ENCODE peak calls at places on chromosome 6, in six cellular contexts. One of them, this sample, is unnamed.

GRCh38 chr6:97440590-97441176 is 157.7 kb upstream of the MMS22L start:
- DNase-seq in AG10803: peak
- DNase-seq in OCI-LY7: peak
- DNase-seq in right cardiac atrium: no peak
- DNase-seq in lower lobe of right lung: no peak
- DNase-seq in H1: no peak
- DNase-seq in this sample: no peak

GRCh38 chr6:24931752-24932691 is 3.7 kb downstream of the RIPOR2 start:
- DNase-seq in AG10803: no peak
- DNase-seq in OCI-LY7: peak
- DNase-seq in right cardiac atrium: no peak
- DNase-seq in lower lobe of right lung: no peak
- DNase-seq in H1: no peak
- DNase-seq in this sample: no peak

GRCh38 chr6:119541132-119541905 is 191.8 kb upstream of the MAN1A1 start:
- DNase-seq in AG10803: peak
- DNase-seq in OCI-LY7: no peak
- DNase-seq in right cardiac atrium: no peak
- DNase-seq in lower lobe of right lung: no peak
- DNase-seq in H1: no peak
- DNase-seq in this sample: no peak

GRCh38 chr6:41071501-41071922 is 644 bp downstream of the OARD1 start:
- DNase-seq in AG10803: no peak
- DNase-seq in OCI-LY7: peak
- DNase-seq in right cardiac atrium: no peak
- DNase-seq in lower lobe of right lung: peak
- DNase-seq in H1: no peak
- DNase-seq in this sample: no peak

GRCh38 chr6:44851176-44851575 is 463.7 kb downstream of the CDC5L start:
- DNase-seq in AG10803: peak
- DNase-seq in OCI-LY7: no peak
- DNase-seq in right cardiac atrium: no peak
- DNase-seq in lower lobe of right lung: no peak
- DNase-seq in H1: no peak
- DNase-seq in this sample: no peak

GRCh38 chr6:67544851-67545452 is 1090.1 kb upstream of the ADGRB3 start:
- DNase-seq in AG10803: no peak
- DNase-seq in OCI-LY7: peak
- DNase-seq in right cardiac atrium: no peak
- DNase-seq in lower lobe of right lung: no peak
- DNase-seq in H1: no peak
- DNase-seq in this sample: no peak

GRCh38 chr6:13147396-13148181 is 180.7 kb downstream of the TBC1D7 start:
- DNase-seq in AG10803: peak
- DNase-seq in OCI-LY7: peak
- DNase-seq in right cardiac atrium: no peak
- DNase-seq in lower lobe of right lung: no peak
- DNase-seq in H1: no peak
- DNase-seq in this sample: no peak

GRCh38 chr6:129749749-129750120 is 39.8 kb upstream of the ARHGAP18 start:
- DNase-seq in AG10803: peak
- DNase-seq in OCI-LY7: peak
- DNase-seq in right cardiac atrium: no peak
- DNase-seq in lower lobe of right lung: no peak
- DNase-seq in H1: no peak
- DNase-seq in this sample: no peak

GRCh38 chr6:154403803-154404202 is 47.2 kb upstream of the IPCEF1 start:
- DNase-seq in AG10803: peak
- DNase-seq in OCI-LY7: no peak
- DNase-seq in right cardiac atrium: no peak
- DNase-seq in lower lobe of right lung: no peak
- DNase-seq in H1: no peak
- DNase-seq in this sample: no peak

GRCh38 chr6:137968901-137969300 is 101.8 kb downstream of the TNFAIP3 start:
- DNase-seq in AG10803: no peak
- DNase-seq in OCI-LY7: no peak
- DNase-seq in right cardiac atrium: no peak
- DNase-seq in lower lobe of right lung: no peak
- DNase-seq in H1: no peak
- DNase-seq in this sample: no peak

GRCh38 chr6:169997930-169998218 is 246.5 kb downstream of the ERMARD start:
- DNase-seq in AG10803: no peak
- DNase-seq in OCI-LY7: no peak
- DNase-seq in right cardiac atrium: no peak
- DNase-seq in lower lobe of right lung: no peak
- DNase-seq in H1: no peak
- DNase-seq in this sample: peak

GRCh38 chr6:124978451-124979293 is 16.4 kb downstream of the RNF217 start:
- DNase-seq in AG10803: no peak
- DNase-seq in OCI-LY7: no peak
- DNase-seq in right cardiac atrium: no peak
- DNase-seq in lower lobe of right lung: no peak
- DNase-seq in H1: no peak
- DNase-seq in this sample: no peak

GRCh38 chr6:98828991-98829411 is 5.4 kb upstream of the POU3F2 start:
- DNase-seq in AG10803: no peak
- DNase-seq in OCI-LY7: no peak
- DNase-seq in right cardiac atrium: no peak
- DNase-seq in lower lobe of right lung: no peak
- DNase-seq in H1: no peak
- DNase-seq in this sample: no peak

GRCh38 chr6:104953410-104953953 is 3.4 kb upstream of the LIN28B start:
- DNase-seq in AG10803: no peak
- DNase-seq in OCI-LY7: no peak
- DNase-seq in right cardiac atrium: no peak
- DNase-seq in lower lobe of right lung: no peak
- DNase-seq in H1: peak
- DNase-seq in this sample: no peak
- H3K4me3 ChIP-seq in AG10803: no peak
- H3K4me3 ChIP-seq in OCI-LY7: no peak
- H3K4me3 ChIP-seq in right cardiac atrium: no peak
- H3K4me3 ChIP-seq in lower lobe of right lung: no peak
- H3K4me3 ChIP-seq in H1: peak
- H3K4me3 ChIP-seq in this sample: no peak

GRCh38 chr6:5846335-5846734 is 160.4 kb downstream of the NRN1 start:
- DNase-seq in AG10803: no peak
- DNase-seq in OCI-LY7: no peak
- DNase-seq in right cardiac atrium: no peak
- DNase-seq in lower lobe of right lung: no peak
- DNase-seq in H1: no peak
- DNase-seq in this sample: peak

GRCh38 chr6:5854900-5855299 is 151.8 kb downstream of the NRN1 start:
- DNase-seq in AG10803: no peak
- DNase-seq in OCI-LY7: no peak
- DNase-seq in right cardiac atrium: no peak
- DNase-seq in lower lobe of right lung: no peak
- DNase-seq in H1: no peak
- DNase-seq in this sample: no peak

GRCh38 chr6:5851261-5851757 is 155.4 kb downstream of the NRN1 start:
- DNase-seq in AG10803: peak
- DNase-seq in OCI-LY7: no peak
- DNase-seq in right cardiac atrium: peak
- DNase-seq in lower lobe of right lung: peak
- DNase-seq in H1: peak
- DNase-seq in this sample: no peak

GRCh38 chr6:5846889-5847288 is 159.8 kb downstream of the NRN1 start:
- DNase-seq in AG10803: no peak
- DNase-seq in OCI-LY7: no peak
- DNase-seq in right cardiac atrium: no peak
- DNase-seq in lower lobe of right lung: no peak
- DNase-seq in H1: no peak
- DNase-seq in this sample: no peak

DNA sequence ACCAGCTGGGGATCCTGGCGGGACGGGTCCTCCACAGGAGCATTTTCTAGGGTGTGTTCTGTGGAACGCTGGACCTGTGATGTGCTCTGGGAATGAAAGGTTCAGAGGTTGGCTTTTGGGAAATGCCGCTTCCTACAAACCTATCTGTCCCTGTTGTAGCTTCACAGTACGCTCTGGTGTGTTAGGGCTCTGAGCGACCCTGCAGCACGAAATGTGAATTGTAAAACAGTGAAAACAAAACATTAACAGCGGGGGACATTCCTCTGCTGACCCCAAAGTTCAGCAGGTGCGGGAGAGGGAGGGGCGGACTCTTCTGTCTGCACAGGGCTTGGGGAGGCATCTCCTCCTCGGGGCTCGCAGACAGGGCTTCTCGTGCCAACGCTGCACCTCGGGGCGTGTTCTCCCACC is 155.9 kb downstream of the NRN1 start:
- DNase-seq in AG10803: no peak
- DNase-seq in OCI-LY7: no peak
- DNase-seq in right cardiac atrium: no peak
- DNase-seq in lower lobe of right lung: no peak
- DNase-seq in H1: no peak
- DNase-seq in this sample: no peak
- H3K4me3 ChIP-seq in AG10803: no peak
- H3K4me3 ChIP-seq in OCI-LY7: no peak
- H3K4me3 ChIP-seq in right cardiac atrium: peak
- H3K4me3 ChIP-seq in lower lobe of right lung: peak
- H3K4me3 ChIP-seq in H1: peak
- H3K4me3 ChIP-seq in this sample: no peak

GRCh38 chr6:127513425-127513824 is 5.7 kb downstream of the MTCL3 start:
- DNase-seq in AG10803: no peak
- DNase-seq in OCI-LY7: no peak
- DNase-seq in right cardiac atrium: no peak
- DNase-seq in lower lobe of right lung: no peak
- DNase-seq in H1: no peak
- DNase-seq in this sample: no peak
- H3K4me3 ChIP-seq in AG10803: no peak
- H3K4me3 ChIP-seq in OCI-LY7: no peak
- H3K4me3 ChIP-seq in right cardiac atrium: no peak
- H3K4me3 ChIP-seq in lower lobe of right lung: no peak
- H3K4me3 ChIP-seq in H1: no peak
- H3K4me3 ChIP-seq in this sample: no peak

DNA sequence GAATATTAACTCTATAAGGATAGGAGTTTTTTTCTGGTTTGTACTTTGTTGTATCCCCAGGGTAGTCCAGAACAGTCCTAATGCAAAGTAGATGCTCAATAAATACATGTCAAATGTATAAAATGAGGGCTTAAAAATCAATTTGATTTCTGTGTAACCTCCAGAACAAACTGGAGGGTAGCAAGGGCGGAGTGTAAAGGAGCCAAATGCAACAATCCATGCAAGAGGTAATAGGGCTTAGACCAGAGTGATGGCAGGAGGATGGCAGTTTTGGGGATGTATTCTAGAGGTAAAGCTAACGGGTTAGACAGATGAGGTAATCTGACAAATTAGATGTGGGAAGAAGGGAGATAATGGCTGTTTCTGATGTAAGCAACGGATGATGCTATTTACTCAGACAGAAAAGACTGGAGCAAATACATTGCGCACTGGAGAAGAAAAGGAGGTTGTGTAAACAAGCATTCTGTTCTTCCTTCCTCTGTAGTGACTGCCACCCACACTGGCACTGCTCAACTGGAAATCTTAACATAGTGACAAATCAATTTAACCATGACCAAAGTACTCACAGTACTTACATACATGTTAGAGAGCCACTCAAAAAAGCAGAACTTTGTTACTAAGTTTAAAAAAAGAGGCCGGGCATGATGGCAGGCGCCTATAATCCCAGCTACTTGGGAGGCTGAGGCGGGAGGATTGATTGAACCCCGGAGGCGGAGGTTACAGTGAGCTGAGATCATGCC is 2.0 kb downstream of the ZNF318 start:
- DNase-seq in AG10803: no peak
- DNase-seq in OCI-LY7: peak
- DNase-seq in right cardiac atrium: no peak
- DNase-seq in lower lobe of right lung: no peak
- DNase-seq in H1: no peak
- DNase-seq in this sample: no peak
- H3K4me3 ChIP-seq in AG10803: peak
- H3K4me3 ChIP-seq in OCI-LY7: peak
- H3K4me3 ChIP-seq in right cardiac atrium: no peak
- H3K4me3 ChIP-seq in lower lobe of right lung: peak
- H3K4me3 ChIP-seq in H1: no peak
- H3K4me3 ChIP-seq in this sample: peak

DNA sequence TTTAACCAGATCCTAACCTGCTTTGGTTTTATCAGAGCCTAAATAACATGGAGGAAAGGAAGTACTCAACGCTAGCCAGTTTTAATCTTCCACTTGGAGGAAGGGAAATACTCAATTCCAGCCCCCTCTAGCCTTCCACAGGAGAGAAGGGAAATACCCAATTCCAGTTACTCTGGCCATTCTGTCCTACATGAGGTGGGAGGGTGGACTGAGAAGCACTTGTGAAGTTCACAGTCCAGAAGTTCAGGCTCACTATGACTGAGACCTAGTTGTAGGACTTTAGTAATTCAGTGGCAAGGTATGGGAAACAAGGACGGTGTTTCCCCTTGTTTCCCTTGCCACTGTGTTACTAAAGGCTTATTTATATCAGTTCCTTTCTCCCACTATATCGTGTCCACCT is 672.0 kb downstream of the RFPL4B start:
- DNase-seq in AG10803: no peak
- DNase-seq in OCI-LY7: no peak
- DNase-seq in right cardiac atrium: no peak
- DNase-seq in lower lobe of right lung: no peak
- DNase-seq in H1: no peak
- DNase-seq in this sample: no peak
- H3K4me3 ChIP-seq in AG10803: no peak
- H3K4me3 ChIP-seq in OCI-LY7: no peak
- H3K4me3 ChIP-seq in right cardiac atrium: no peak
- H3K4me3 ChIP-seq in lower lobe of right lung: no peak
- H3K4me3 ChIP-seq in H1: no peak
- H3K4me3 ChIP-seq in this sample: no peak

GRCh38 chr6:84618046-84618752 is 146.2 kb downstream of the TBX18 start:
- DNase-seq in AG10803: peak
- DNase-seq in OCI-LY7: no peak
- DNase-seq in right cardiac atrium: peak
- DNase-seq in lower lobe of right lung: no peak
- DNase-seq in H1: no peak
- DNase-seq in this sample: no peak
- H3K4me3 ChIP-seq in AG10803: no peak
- H3K4me3 ChIP-seq in OCI-LY7: no peak
- H3K4me3 ChIP-seq in right cardiac atrium: no peak
- H3K4me3 ChIP-seq in lower lobe of right lung: no peak
- H3K4me3 ChIP-seq in H1: no peak
- H3K4me3 ChIP-seq in this sample: no peak

DNA sequence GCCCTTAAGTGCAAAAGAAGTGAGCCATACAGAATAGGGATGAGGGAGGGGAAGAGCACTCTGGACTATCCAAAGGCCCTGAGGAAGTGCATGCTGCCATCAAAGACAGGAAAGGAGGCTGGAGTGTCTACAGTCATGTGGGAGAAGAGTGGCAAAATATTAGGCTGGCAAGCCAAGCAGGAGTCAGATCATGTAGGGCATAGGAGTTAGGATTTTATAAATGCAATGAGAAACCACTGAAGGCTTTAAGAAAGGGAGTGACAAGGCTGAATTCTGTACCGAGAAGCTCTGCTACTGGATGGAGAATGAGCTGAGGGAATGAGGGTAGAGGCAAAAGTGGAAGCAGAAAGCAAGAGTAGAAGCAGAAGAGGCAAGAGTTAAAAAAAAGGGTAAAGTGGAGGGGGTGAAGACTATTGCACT is 2.3 kb downstream of the ZSCAN31 start:
- DNase-seq in AG10803: no peak
- DNase-seq in OCI-LY7: no peak
- DNase-seq in right cardiac atrium: no peak
- DNase-seq in lower lobe of right lung: no peak
- DNase-seq in H1: no peak
- DNase-seq in this sample: no peak
- H3K4me3 ChIP-seq in AG10803: no peak
- H3K4me3 ChIP-seq in OCI-LY7: no peak
- H3K4me3 ChIP-seq in right cardiac atrium: no peak
- H3K4me3 ChIP-seq in lower lobe of right lung: no peak
- H3K4me3 ChIP-seq in H1: no peak
- H3K4me3 ChIP-seq in this sample: no peak